ENCODE peak calls at places on chromosomes 1 and 21, in seven cellular contexts. M is adrenal gland, N is spleen, G is uterus, A is RWPE2, B is cardiac fibroblast, K is dorsolateral prefrontal cortex. X is an unnamed sample.
A peak's percentile ranks its signal among the peaks of the same experiment; 100 is the strongest.

GRCh38 chr1:15101112-15101760 is 52.3 kb upstream of the TMEM51 start:
- DNase-seq in M (no peak), N (no peak), G (no peak), A (no peak), B (no peak), K (no peak), X (no peak)

GRCh38 chr1:10456661-10457060 is 6.8 kb downstream of the CORT start:
- DNase-seq in M (no peak), N (no peak), G (no peak), A (no peak), B (no peak), K (no peak), X (no peak)

GRCh38 chr1:55684131-55684650 is 469.0 kb upstream of the USP24 start:
- DNase-seq in M (no peak), N (no peak), G (no peak), A (no peak), B (no peak), K (no peak), X (no peak)

GRCh38 chr1:85148524-85149250 is 52.1 kb downstream of the SYDE2 start:
- DNase-seq in M (no peak), N (no peak), G (no peak), A (no peak), B (peak; percentile 10), K (no peak), X (peak; percentile 31)

GRCh38 chr1:3397311-3397710 is 57.2 kb upstream of the ARHGEF16 start:
- DNase-seq in M (no peak), N (no peak), G (no peak), A (no peak), B (no peak), K (no peak), X (no peak)

GRCh38 chr1:154419620-154420020 is 14.5 kb downstream of the IL6R start:
- DNase-seq in M (peak; percentile 97), N (peak; percentile 89), G (peak; percentile 78), A (no peak), B (peak; percentile 97), K (peak; percentile 69), X (peak; percentile 97)

GRCh38 chr1:9878421-9878820 is 31.6 kb downstream of the CTNNBIP1 start:
- DNase-seq in M (no peak), N (no peak), G (no peak), A (no peak), B (no peak), K (no peak), X (no peak)

GRCh38 chr1:201468501-201468843 is 516 bp downstream of the PHLDA3 start:
- DNase-seq in M (peak; percentile 65), N (no peak), G (no peak), A (no peak), B (peak; percentile 42), K (no peak), X (no peak)

GRCh38 chr1:244163861-244164562 is 112.9 kb downstream of the ZBTB18 start:
- DNase-seq in M (peak; percentile 57), N (no peak), G (no peak), A (peak; percentile 65), B (peak; percentile 98), K (no peak), X (peak; percentile 97)

GRCh38 chr1:109890115-109890953 is 20.3 kb upstream of the CSF1 start:
- DNase-seq in M (no peak), N (no peak), G (no peak), A (no peak), B (no peak), K (no peak), X (no peak)

GRCh38 chr1:3070654-3071506 is 1.9 kb downstream of the PRDM16 start:
- DNase-seq in M (no peak), N (peak; percentile 62), G (no peak), A (peak; percentile 56), B (peak; percentile 6), K (no peak), X (no peak)

GRCh38 chr1:41892211-41892840 is 26.4 kb downstream of the HIVEP3 start:
- DNase-seq in M (no peak), N (no peak), G (no peak), A (no peak), B (no peak), K (no peak), X (no peak)

GRCh38 chr21:41655259-41655658 is 111.6 kb downstream of the RIPK4 start:
- DNase-seq in M (no peak), N (no peak), G (no peak), A (no peak), B (no peak), K (no peak), X (no peak)

GRCh38 chr1:178055779-178056471 is 38.0 kb upstream of the RASAL2 start:
- DNase-seq in M (no peak), N (no peak), G (no peak), A (no peak), B (peak; percentile 63), K (no peak), X (no peak)

GRCh38 chr1:63601463-63601862 is 8.3 kb downstream of the PGM1 start:
- DNase-seq in M (no peak), N (no peak), G (no peak), A (no peak), B (no peak), K (no peak), X (no peak)

GRCh38 chr1:21273743-21274142 is 16.5 kb downstream of the ECE1 start:
- DNase-seq in M (no peak), N (no peak), G (no peak), A (no peak), B (no peak), K (no peak), X (no peak)

GRCh38 chr1:205226868-205227583 is 720 bp upstream of the TMCC2 start:
- DNase-seq in M (no peak), N (no peak), G (no peak), A (no peak), B (peak; percentile 55), K (no peak), X (peak; percentile 77)

GRCh38 chr1:229098903-229099578 is 171.9 kb upstream of the RAB4A start:
- DNase-seq in M (no peak), N (no peak), G (no peak), A (no peak), B (no peak), K (no peak), X (no peak)
- H3K4me3 ChIP-seq in M (no peak overlapping the region), N (no peak overlapping the region), G (no peak overlapping the region), A (no peak overlapping the region), B (no peak overlapping the region), K (no peak overlapping the region), X (no peak overlapping the region)

GRCh38 chr1:199549424-199549823 is 478.1 kb upstream of the NR5A2 start:
- DNase-seq in M (no peak), N (no peak), G (no peak), A (no peak), B (no peak), K (no peak), X (no peak)

GRCh38 chr1:199550384-199551067 is 477.0 kb upstream of the NR5A2 start:
- DNase-seq in M (no peak), N (no peak), G (no peak), A (no peak), B (peak; percentile 17), K (no peak), X (peak; percentile 70)

GRCh38 chr1:199546323-199546722 is 481.2 kb upstream of the NR5A2 start:
- DNase-seq in M (no peak), N (no peak), G (no peak), A (no peak), B (peak; percentile 9), K (no peak), X (no peak)

GRCh38 chr1:199545780-199546179 is 481.7 kb upstream of the NR5A2 start:
- DNase-seq in M (no peak), N (no peak), G (no peak), A (no peak), B (peak; percentile 16), K (no peak), X (no peak)
- TF ChIP-seq CTCF in M (no peak), N (no peak), G (no peak), A (peak; percentile 31), B (peak; percentile 38), K (no peak), X (peak; percentile 2)

GRCh38 chr1:69246721-69247120 is 321.0 kb upstream of the LRRC7 start:
- DNase-seq in M (no peak), N (no peak), G (no peak), A (no peak), B (no peak), K (no peak), X (no peak)
- H3K4me3 ChIP-seq in M (no peak overlapping the region), N (no peak overlapping the region), G (no peak overlapping the region), A (no peak overlapping the region), B (no peak overlapping the region), K (no peak overlapping the region), X (no peak overlapping the region)

GRCh38 chr1:184545601-184546000 is 158.8 kb downstream of the C1orf21 start:
- DNase-seq in M (no peak), N (no peak), G (no peak), A (no peak), B (peak; percentile 15), K (no peak), X (peak; percentile 83)
- TF ChIP-seq CTCF in M (no peak), N (no peak), G (no peak), A (no peak), B (no peak), K (no peak), X (no peak)

GRCh38 chr1:59013928-59014279 is 230.1 kb upstream of the JUN start:
- DNase-seq in M (no peak), N (no peak), G (no peak), A (no peak), B (no peak), K (no peak), X (no peak)
- H3K4me3 ChIP-seq in M (no peak overlapping the region), N (no peak overlapping the region), G (peak overlapping the region; percentile 21), A (no peak overlapping the region), B (no peak overlapping the region), K (no peak overlapping the region), X (no peak overlapping the region)

DNA sequence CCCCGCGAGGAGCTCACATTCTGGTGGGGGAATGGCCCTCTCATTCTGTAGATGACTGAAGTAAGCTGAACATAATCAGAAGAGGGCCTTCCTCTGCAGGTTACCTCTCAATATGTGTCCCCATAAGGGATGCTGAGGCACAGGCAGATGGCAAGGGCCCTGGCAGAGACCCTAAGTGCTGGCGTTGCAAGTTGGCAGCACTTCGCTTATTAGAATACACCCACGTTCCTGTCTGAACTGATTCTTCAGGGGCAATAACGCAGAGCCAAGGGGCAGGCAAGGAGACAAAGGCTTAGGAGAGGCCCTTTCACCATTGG is 56.6 kb downstream of the GLIS1 start:
- DNase-seq in M (no peak), N (no peak), G (no peak), A (no peak), B (no peak), K (no peak), X (no peak)
- TF ChIP-seq CTCF in M (no peak), N (no peak), G (no peak), A (peak; percentile 45), B (no peak), K (no peak), X (no peak)